ENCODE peak calls at places on chromosome 6, in four cellular contexts. Y, F, E and Q are unnamed samples. For H3K27me3, the result is how much of the 10 kb centered on the place peaks cover.

GRCh38 chr6:96520851-96521115 is 823 bp upstream of the UFL1 start:
- DNase-seq in Y (no peak), F (no peak), E (no peak), Q (no peak)

GRCh38 chr6:16511048-16511660 is 250.1 kb downstream of the ATXN1 start:
- DNase-seq in Y (no peak), F (no peak), E (no peak), Q (no peak)

GRCh38 chr6:166418691-166419143 is 36.0 kb upstream of the MPC1 start:
- DNase-seq in Y (peak), F (no peak), E (no peak), Q (no peak)

GRCh38 chr6:165515963-165516624 is 146.9 kb downstream of the PDE10A start:
- DNase-seq in Y (no peak), F (no peak), E (no peak), Q (no peak)

GRCh38 chr6:26152226-26153101 is 65.2 kb downstream of the HFE start:
- DNase-seq in Y (no peak), F (no peak), E (no peak), Q (no peak)

GRCh38 chr6:158958504-158959386 is 41.3 kb downstream of the RSPH3 start:
- DNase-seq in Y (no peak), F (peak), E (peak), Q (no peak)

GRCh38 chr6:168515376-168515775 is 74.4 kb downstream of the SMOC2 start:
- DNase-seq in Y (no peak), F (no peak), E (no peak), Q (no peak)

GRCh38 chr6:33566182-33567084 is 13.6 kb downstream of the BAK1 start:
- DNase-seq in Y (no peak), F (no peak), E (no peak), Q (no peak)

GRCh38 chr6:6900566-6901204 is 207.1 kb upstream of the RREB1 start:
- DNase-seq in Y (no peak), F (no peak), E (no peak), Q (no peak)

GRCh38 chr6:107822154-107823046 is 1.7 kb downstream of the SCML4 start:
- DNase-seq in Y (no peak), F (peak), E (peak), Q (no peak)

GRCh38 chr6:104509355-104509754 is 350.4 kb downstream of the HACE1 start:
- DNase-seq in Y (no peak), F (no peak), E (no peak), Q (no peak)

GRCh38 chr6:146997062-146997461 is 207.2 kb upstream of the STXBP5 start:
- DNase-seq in Y (no peak), F (no peak), E (no peak), Q (no peak)

GRCh38 chr6:7432391-7433207 is 43.0 kb downstream of the RIOK1 start:
- DNase-seq in Y (no peak), F (no peak), E (no peak), Q (no peak)

GRCh38 chr6:6749791-6750434 is 161.4 kb downstream of the LY86 start:
- DNase-seq in Y (peak), F (peak), E (no peak), Q (no peak)

GRCh38 chr6:166567813-166568212 is 18.7 kb downstream of the RAMACL start:
- DNase-seq in Y (no peak), F (no peak), E (no peak), Q (no peak)

GRCh38 chr6:39614393-39614792 is 110.8 kb downstream of the KIF6 start:
- DNase-seq in Y (no peak), F (no peak), E (no peak), Q (no peak)

GRCh38 chr6:41163419-41163717 is 452 bp upstream of the TREM2 start:
- DNase-seq in Y (no peak), F (no peak), E (no peak), Q (no peak)

GRCh38 chr6:9404351-9405146 is 969.2 kb upstream of the SLC35B3 start:
- DNase-seq in Y (no peak), F (no peak), E (no peak), Q (no peak)

GRCh38 chr6:51025082-51025777 is 206.6 kb downstream of the TFAP2B start:
- DNase-seq in Y (peak), F (no peak), E (no peak), Q (no peak)

GRCh38 chr6:43916924-43917877 is 147.2 kb downstream of the VEGFA start:
- DNase-seq in Y (peak), F (no peak), E (no peak), Q (no peak)

GRCh38 chr6:152309648-152310047 is 327.5 kb downstream of the SYNE1 start:
- DNase-seq in Y (no peak), F (peak), E (no peak), Q (no peak)

GRCh38 chr6:136921521-136921935 is 573 bp upstream of the SLC35D3 start:
- DNase-seq in Y (no peak), F (no peak), E (no peak), Q (no peak)

GRCh38 chr6:127918506-127919427 is 17.9 kb upstream of the THEMIS start:
- DNase-seq in Y (no peak), F (no peak), E (no peak), Q (no peak)

GRCh38 chr6:90068835-90069478 is 174.7 kb downstream of the GJA10 start:
- DNase-seq in Y (no peak), F (no peak), E (no peak), Q (no peak)

GRCh38 chr6:45192556-45192955 is 135.6 kb upstream of the RUNX2 start:
- DNase-seq in Y (no peak), F (no peak), E (no peak), Q (no peak)

GRCh38 chr6:26028212-26028752 is 58.9 kb upstream of the HFE start:
- DNase-seq in Y (no peak), F (no peak), E (no peak), Q (no peak)

GRCh38 chr6:37033819-37034790 is 28.6 kb downstream of the FGD2 start:
- DNase-seq in Y (no peak), F (no peak), E (no peak), Q (no peak)
- H3K27me3 ChIP-seq in Y (under half), F (under half), E (under half), Q (under half)

GRCh38 chr6:144647406-144647964 is 362.4 kb downstream of the UTRN start:
- DNase-seq in Y (no peak), F (no peak), E (no peak), Q (no peak)
- H3K4me3 ChIP-seq in Y (no peak), F (no peak), E (no peak), Q (no peak)

DNA sequence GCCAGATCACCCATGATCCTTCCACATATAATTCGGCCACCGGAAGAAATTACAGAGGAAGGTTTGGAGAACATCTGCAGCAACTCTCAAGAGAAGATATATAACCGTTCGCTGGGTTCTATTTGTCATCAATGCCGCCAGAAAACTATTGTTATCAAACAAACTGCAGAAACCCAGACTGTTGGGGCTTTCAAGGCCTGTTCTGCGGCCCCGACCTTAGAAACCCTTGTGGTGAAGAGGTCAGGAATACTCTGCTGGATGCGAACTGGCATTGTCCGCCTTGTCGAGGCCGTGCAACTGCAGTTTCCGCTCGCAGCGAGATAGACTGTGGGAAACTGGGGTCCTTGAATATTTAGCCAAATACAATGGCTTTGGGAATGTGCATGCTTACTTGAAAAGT is 21.3 kb downstream of the PRSS16 start:
- DNase-seq in Y (no peak), F (no peak), E (no peak), Q (no peak)
- H3K27me3 ChIP-seq in Y (under half), F (under half), E (under half), Q (under half)

GRCh38 chr6:125123051-125123450 is 30.5 kb upstream of the TPD52L1 start:
- DNase-seq in Y (no peak), F (no peak), E (no peak), Q (no peak)

GRCh38 chr6:125120054-125120590 is 33.5 kb upstream of the TPD52L1 start:
- DNase-seq in Y (no peak), F (no peak), E (no peak), Q (no peak)

GRCh38 chr6:125121894-125122293 is 31.7 kb upstream of the TPD52L1 start:
- DNase-seq in Y (no peak), F (no peak), E (no peak), Q (no peak)

GRCh38 chr6:125124250-125124777 is 29.3 kb upstream of the TPD52L1 start:
- DNase-seq in Y (no peak), F (no peak), E (no peak), Q (peak)

GRCh38 chr6:125123468-125124249 is 29.9 kb upstream of the TPD52L1 start:
- DNase-seq in Y (no peak), F (no peak), E (no peak), Q (no peak)
- H3K4me3 ChIP-seq in Y (no peak), F (no peak), E (no peak), Q (no peak)

DNA sequence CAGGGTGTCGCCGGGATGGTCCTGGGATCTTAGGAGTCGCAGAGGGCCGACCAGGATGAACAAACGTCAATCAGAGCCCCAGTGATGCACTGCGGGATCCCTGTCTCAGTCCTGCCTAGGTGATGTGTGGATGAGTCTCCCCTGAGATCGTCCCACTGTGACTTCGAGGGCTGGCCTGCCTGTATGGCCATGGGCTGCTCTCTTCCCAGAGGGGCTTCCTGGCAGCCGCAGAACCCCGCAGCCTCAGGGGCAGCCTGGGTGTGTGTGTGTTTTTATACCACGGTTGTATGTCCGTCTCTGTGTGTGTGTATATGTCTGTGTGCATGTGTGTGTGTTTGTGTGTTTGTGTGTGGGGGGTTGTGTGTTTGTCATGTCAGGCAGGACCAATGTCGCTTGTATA is 111.6 kb downstream of the MYLK4 start:
- DNase-seq in Y (no peak), F (no peak), E (no peak), Q (no peak)
- H3K27me3 ChIP-seq in Y (under half), F (under half), E (under half), Q (under half)

GRCh38 chr6:62797190-62797589 is 414.1 kb upstream of the FKBP1C start:
- DNase-seq in Y (no peak), F (no peak), E (no peak), Q (no peak)
- H3K4me3 ChIP-seq in Y (no peak), F (no peak), E (no peak), Q (no peak)

GRCh38 chr6:134003542-134003951 is 48.9 kb downstream of the SLC2A12 start:
- DNase-seq in Y (no peak), F (no peak), E (no peak), Q (no peak)
- H3K27me3 ChIP-seq in Y (under half), F (under half), E (under half), Q (under half)

GRCh38 chr6:117676577-117677218 is 1.4 kb downstream of the NUS1 start:
- DNase-seq in Y (no peak), F (no peak), E (no peak), Q (no peak)
- H3K4me3 ChIP-seq in Y (peak), F (peak), E (peak), Q (peak)